ENCODE peak calls at places on chromosome 7, in four cellular contexts. N is prostate gland, B is GDM1, A is cardiac muscle cell. H is an unnamed sample.
A peak's percentile ranks its signal among the peaks of the same experiment; 100 is the strongest.

GRCh38 chr7:86908948-86909347 is 150.5 kb downstream of the ELAPOR2 start:
- DNase-seq in N (no peak), B (peak; percentile 6), A (peak; percentile 28), H (no peak)

GRCh38 chr7:48617508-48617907 is 306.8 kb upstream of the CDC14C start:
- DNase-seq in B (no peak), N (no peak), A (no peak), H (no peak)

GRCh38 chr7:155761162-155761561 is 51.1 kb downstream of the SHH start:
- DNase-seq in B (no peak), N (no peak), A (no peak), H (no peak)

GRCh38 chr7:129684777-129685176 is 73.3 kb downstream of the NRF1 start:
- DNase-seq in A (peak; percentile 37), B (no peak), N (no peak), H (no peak)

GRCh38 chr7:44541-44896 is 147.9 kb upstream of the FAM20C start:
- DNase-seq in N (no peak), B (no peak), A (no peak), H (no peak)

GRCh38 chr7:2730846-2731770 is 43.1 kb downstream of the AMZ1 start:
- DNase-seq in N (no peak), B (no peak), A (no peak), H (no peak)

GRCh38 chr7:29783671-29784070 is 22.6 kb upstream of the WIPF3 start:
- DNase-seq in B (no peak), N (no peak), A (no peak), H (no peak)

GRCh38 chr7:2229467-2229866 is 3.3 kb downstream of the MAD1L1 start:
- DNase-seq in A (no peak), B (no peak), N (no peak), H (no peak)

GRCh38 chr7:35701287-35701686 is 6.4 kb upstream of the HERPUD2 start:
- DNase-seq in N (no peak), A (no peak), B (no peak), H (no peak)

GRCh38 chr7:151124899-151125399 is 38.7 kb downstream of the AGAP3 start:
- DNase-seq in N (no peak), B (no peak), A (no peak), H (no peak)

GRCh38 chr7:156823441-156823840 is 69.5 kb downstream of the LMBR1 start:
- DNase-seq in A (peak; percentile 22), B (no peak), N (no peak), H (no peak)

GRCh38 chr7:44764665-44765578 is 16.3 kb downstream of the ZMIZ2 start:
- DNase-seq in N (no peak), A (no peak), B (no peak), H (no peak)

GRCh38 chr7:100837099-100837836 is 9.9 kb upstream of the EPHB4 start:
- DNase-seq in B (no peak), N (peak; percentile 86), A (peak; percentile 96), H (peak; percentile 66)

GRCh38 chr7:38335123-38335489 is 61.7 kb upstream of the TARP start:
- DNase-seq in N (no peak), B (no peak), A (no peak), H (no peak)

GRCh38 chr7:133945497-133945896 is 181.6 kb upstream of the LRGUK start:
- DNase-seq in A (peak; percentile 57), N (no peak), B (no peak), H (no peak)

GRCh38 chr7:139494835-139495568 is 11.5 kb upstream of the KLRG2 start:
- DNase-seq in N (no peak), A (no peak), B (no peak), H (no peak)

GRCh38 chr7:3922175-3922635 is 621.2 kb downstream of the SDK1 start:
- DNase-seq in B (no peak), N (peak; percentile 13), A (peak; percentile 89), H (no peak)

GRCh38 chr7:111835066-111835465 is 272.8 kb upstream of the IMMP2L start:
- DNase-seq in B (no peak), N (no peak), A (peak; percentile 79), H (no peak)

GRCh38 chr7:77565917-77566316 is 28.8 kb downstream of the PTPN12 start:
- DNase-seq in B (no peak), N (no peak), A (peak; percentile 80), H (no peak)

H was measured in CD4-positive, alpha-beta memory T cell.